ENCODE peak calls at places on chromosome 2, in eight cellular contexts. E is omental fat pad; Y is activated CD4-positive, alpha-beta T cell treated with anti-CD3 and anti-CD28 coated beads, Interleukin-2, amount 50 U/mL, for 48 hours; U is endodermal cell; Z is glomerular endothelial cell; M is NCI-H2029 treated with DMSO at 0.1 percent for 48 hours; C is Calu3; R is Panc1. L is an unnamed sample.

GRCh38 chr2:10377052-10377746 is 70.9 kb downstream of the ODC1 start:
- DNase-seq in E (no peak), M (peak; percentile 36), Y (no peak), R (no peak), C (no peak), Z (no peak), U (no peak), L (no peak)

GRCh38 chr2:149169653-149170052 is 131.2 kb downstream of the LYPD6B start:
- DNase-seq in R (no peak), M (no peak), Y (no peak), E (no peak), C (peak; percentile 78), U (no peak), Z (no peak), L (no peak)

GRCh38 chr2:200442471-200442870 is 67.4 kb downstream of the KCTD18 start:
- DNase-seq in E (no peak), Z (no peak), M (no peak), Y (no peak), U (no peak), R (no peak), C (no peak), L (no peak)

GRCh38 chr2:172552547-172553291 is 3.2 kb upstream of the PDK1 start:
- DNase-seq in M (no peak), U (no peak), E (no peak), Y (no peak), Z (no peak), C (no peak), R (no peak), L (no peak)

GRCh38 chr2:155368934-155369333 is 670.4 kb downstream of the KCNJ3 start:
- DNase-seq in Z (no peak), R (no peak), E (no peak), Y (no peak), U (no peak), M (no peak), C (no peak), L (no peak)

GRCh38 chr2:155895016-155895415 is 437.5 kb downstream of the NR4A2 start:
- DNase-seq in R (no peak), Y (no peak), U (no peak), M (no peak), C (no peak), E (no peak), Z (no peak), L (no peak)

GRCh38 chr2:128260239-128261138 is 58.2 kb downstream of the HS6ST1 start:
- DNase-seq in U (peak; percentile 92), Y (no peak), C (peak; percentile 60), Z (peak; percentile 44), R (no peak), E (no peak), M (no peak), L (no peak)

GRCh38 chr2:68371581-68371980 is 6.5 kb downstream of the PLEK start:
- DNase-seq in E (no peak), Y (no peak), U (no peak), M (no peak), C (no peak), Z (no peak), R (no peak), L (peak; percentile 46)

GRCh38 chr2:64114063-64114911 is 29.9 kb downstream of the PELI1 start:
- DNase-seq in E (no peak), Z (no peak), R (no peak), M (no peak), U (peak; percentile 57), C (no peak), Y (no peak), L (peak; percentile 74)

GRCh38 chr2:154697422-154698237 is 865 bp upstream of the KCNJ3 start:
- DNase-seq in U (peak; percentile 85), Y (no peak), E (no peak), Z (no peak), C (peak; percentile 35), M (peak; percentile 23), R (no peak), L (no peak)

GRCh38 chr2:204282525-204282924 is 262.8 kb upstream of the PARD3B start:
- DNase-seq in C (peak; percentile 34), U (peak; percentile 87), R (no peak), Y (no peak), Z (no peak), M (no peak), E (no peak), L (no peak)

GRCh38 chr2:128440666-128441340 is 122.1 kb upstream of the HS6ST1 start:
- DNase-seq in R (no peak), M (no peak), Y (no peak), U (peak; percentile 43), Z (no peak), C (no peak), E (no peak), L (no peak)

GRCh38 chr2:226474131-226474530 is 325.5 kb downstream of the IRS1 start:
- DNase-seq in E (no peak), Y (no peak), Z (no peak), R (no peak), M (no peak), C (no peak), U (no peak), L (no peak)

GRCh38 chr2:225097035-225097434 is 54.8 kb upstream of the DOCK10 start:
- DNase-seq in U (no peak), Y (no peak), C (no peak), M (no peak), R (no peak), E (no peak), Z (no peak), L (no peak)

GRCh38 chr2:170359466-170359865 is 181.5 kb downstream of the MYO3B start:
- DNase-seq in M (no peak), C (no peak), Y (no peak), R (no peak), U (no peak), Z (no peak), E (no peak), L (no peak)

GRCh38 chr2:105294844-105295481 is 34.6 kb downstream of the TGFBRAP1 start:
- DNase-seq in E (no peak), C (peak; percentile 61), Y (peak; percentile 24), Z (no peak), R (peak; percentile 15), M (no peak), U (peak; percentile 92), L (peak; percentile 52)

GRCh38 chr2:175854149-175854548 is 147.9 kb downstream of the LNPK start:
- DNase-seq in E (no peak), Z (no peak), M (no peak), C (no peak), Y (no peak), U (no peak), R (no peak), L (no peak)

GRCh38 chr2:220789961-220790360 is 782.1 kb downstream of the EPHA4 start:
- DNase-seq in C (no peak), U (no peak), Z (no peak), Y (no peak), M (no peak), E (no peak), R (no peak), L (no peak)

GRCh38 chr2:8677646-8678592 is 3.9 kb upstream of the ID2 start:
- DNase-seq in Y (peak; percentile 51), E (no peak), U (peak; percentile 89), C (peak; percentile 57), M (peak; percentile 95), R (no peak), Z (no peak), L (peak; percentile 53)

GRCh38 chr2:15640291-15640711 is 48.6 kb downstream of the DDX1 start:
- DNase-seq in E (no peak), R (no peak), Y (no peak), M (no peak), C (no peak), U (no peak), Z (peak; percentile 91), L (no peak)

GRCh38 chr2:175744000-175744399 is 258.1 kb downstream of the LNPK start:
- DNase-seq in R (no peak), C (no peak), E (no peak), Z (no peak), M (no peak), U (no peak), Y (no peak), L (no peak)

GRCh38 chr2:218081695-218082094 is 12.6 kb downstream of the RUFY4 start:
- DNase-seq in R (no peak), C (no peak), E (no peak), U (peak; percentile 47), Y (no peak), Z (no peak), M (no peak), L (no peak)

GRCh38 chr2:33212151-33212550 is 264.3 kb upstream of the RASGRP3 start:
- DNase-seq in R (peak; percentile 52), E (no peak), U (no peak), Y (no peak), C (no peak), M (no peak), Z (no peak), L (no peak)

GRCh38 chr2:135798762-135799161 is 38.2 kb downstream of the LCT start:
- DNase-seq in Y (no peak), E (no peak), M (no peak), C (no peak), Z (no peak), U (no peak), R (no peak), L (no peak)

GRCh38 chr2:29108225-29108624 is 7.0 kb upstream of the CLIP4 start:
- DNase-seq in R (peak; percentile 86), M (no peak), Z (no peak), Y (no peak), C (peak; percentile 86), U (no peak), E (no peak), L (no peak)

GRCh38 chr2:168662651-168663208 is 139.7 kb upstream of the NOSTRIN start:
- DNase-seq in R (no peak), C (no peak), Y (no peak), Z (no peak), M (no peak), U (no peak), E (no peak), L (no peak)

GRCh38 chr2:120486946-120487345 is 141.0 kb downstream of the INHBB start:
- DNase-seq in R (no peak), M (no peak), E (no peak), Z (no peak), C (no peak), Y (no peak), U (peak; percentile 69), L (no peak)

GRCh38 chr2:65731476-65731875 is 299.1 kb upstream of the SPRED2 start:
- DNase-seq in U (no peak), Z (no peak), Y (no peak), C (no peak), R (no peak), E (no peak), M (no peak), L (no peak)

GRCh38 chr2:152716805-152717241 is 438 bp downstream of the PRPF40A start:
- DNase-seq in E (no peak), R (no peak), M (no peak), Y (peak; percentile 44), U (no peak), C (peak; percentile 25), Z (no peak), L (peak; percentile 60)

GRCh38 chr2:162073776-162074578 is at the start of gene DPP4:
- DNase-seq in M (no peak), E (no peak), R (no peak), U (peak; percentile 83), Z (no peak), C (peak; percentile 71), Y (peak; percentile 67), L (peak; percentile 75)

GRCh38 chr2:211367711-211368110 is 811.3 kb downstream of the CPS1 start:
- DNase-seq in E (no peak), U (no peak), R (no peak), C (no peak), Z (no peak), M (no peak), Y (no peak), L (peak; percentile 54)

GRCh38 chr2:153432381-153432780 is 46.2 kb downstream of the RPRM start:
- DNase-seq in C (peak; percentile 47), Y (no peak), Z (no peak), R (no peak), E (no peak), M (peak; percentile 2), U (no peak), L (no peak)